ENCODE peak calls at places on chromosome 4, in six cellular contexts. M is HCEC 1CT; H is heart right ventricle; Y is activated CD4-positive, alpha-beta T cell treated with anti-CD3 and anti-CD28 coated beads for 4 hours; Q is globus pallidus; X is fibroblast of pulmonary artery. A is an unnamed sample.

GRCh38 chr4:100493756-100494155 is 24.1 kb downstream of the EMCN start:
- DNase-seq in M (peak), H (no peak), Y (no peak), Q (no peak), X (no peak), A (peak)

GRCh38 chr4:42588909-42589308 is 68.0 kb downstream of the ATP8A1 start:
- DNase-seq in M (no peak), H (no peak), Y (no peak), Q (no peak), X (no peak), A (no peak)

GRCh38 chr4:124199755-124200154 is 512.8 kb downstream of the ANKRD50 start:
- DNase-seq in M (peak), H (no peak), Y (no peak), Q (no peak), X (peak), A (peak)

GRCh38 chr4:154160925-154161324 is 330.7 kb downstream of the DCHS2 start:
- DNase-seq in M (no peak), H (no peak), Y (no peak), Q (no peak), X (no peak), A (no peak)

GRCh38 chr4:6551660-6552059 is 23.3 kb upstream of the MAN2B2 start:
- DNase-seq in M (no peak), H (no peak), Y (no peak), Q (no peak), X (no peak), A (no peak)

GRCh38 chr4:48261288-48261687 is 8.3 kb downstream of the TEC start:
- DNase-seq in M (no peak), H (no peak), Y (no peak), Q (no peak), X (no peak), A (no peak)

GRCh38 chr4:87855540-87855939 is 22.8 kb downstream of the MEPE start:
- DNase-seq in M (no peak), H (no peak), Y (no peak), Q (no peak), X (no peak), A (no peak)

GRCh38 chr4:186227221-186227620 is at the start of gene KLKB1:
- DNase-seq in M (no peak), H (no peak), Y (no peak), Q (no peak), X (peak), A (no peak)

GRCh38 chr4:77190053-77190452 is 33.0 kb downstream of the CCNG2 start:
- DNase-seq in M (no peak), H (no peak), Y (no peak), Q (no peak), X (no peak), A (peak)

GRCh38 chr4:143700420-143701352 is at the start of gene FREM3:
- DNase-seq in M (no peak), H (no peak), Y (no peak), Q (no peak), X (peak), A (no peak)

GRCh38 chr4:2874861-2875260 is 31.2 kb downstream of the ADD1 start:
- DNase-seq in M (no peak), H (no peak), Y (no peak), Q (no peak), X (no peak), A (no peak)

GRCh38 chr4:76055421-76055820 is 19.1 kb upstream of the ART3 start:
- DNase-seq in M (no peak), H (no peak), Y (no peak), Q (no peak), X (no peak), A (no peak)

A was measured in EL.